ENCODE peak calls at places on chromosomes 2 and 18, in four cellular contexts. E is ovary, K is pancreas, B is spleen. N is an unnamed sample.

GRCh38 chr2:170929686-170930050 is 615 bp downstream of the GORASP2 start:
- DNase-seq in B (peak), E (no peak), K (peak), N (no peak)

GRCh38 chr2:96265840-96266569 is at the start of the genes CIAO1 and TMEM127:
- DNase-seq in K (peak), E (peak), B (peak), N (peak)

GRCh38 chr2:207051345-207051959 is 112.1 kb downstream of the CPO start:
- DNase-seq in K (no peak), B (no peak), E (no peak), N (no peak)

GRCh38 chr2:84906900-84907714 is 1.7 kb downstream of the TMSB10 start:
- DNase-seq in E (peak), B (peak), K (no peak), N (no peak)

GRCh38 chr2:72222829-72223564 is 75.3 kb upstream of the CYP26B1 start:
- DNase-seq in B (no peak), K (no peak), E (no peak), N (peak)

GRCh38 chr2:122565364-122565763 is 809.9 kb downstream of the TSN start:
- DNase-seq in E (no peak), K (no peak), B (no peak), N (no peak)

GRCh38 chr18:49521251-49521650 is 34.2 kb upstream of the C18orf32 start:
- DNase-seq in K (no peak), B (peak), E (no peak), N (no peak)

GRCh38 chr2:200466703-200467418 is 43.0 kb downstream of the KCTD18 start:
- DNase-seq in B (no peak), E (peak), K (no peak), N (peak)

GRCh38 chr2:54212456-54212855 is 43.6 kb downstream of the TSPYL6 start:
- DNase-seq in K (no peak), E (no peak), B (no peak), N (peak)

GRCh38 chr2:108579631-108580030 is 45.4 kb downstream of the LIMS1 start:
- DNase-seq in E (no peak), K (no peak), B (peak), N (no peak)

GRCh38 chr2:239394346-239394945 is 6.4 kb downstream of the HDAC4 start:
- DNase-seq in E (peak), K (no peak), B (peak), N (no peak)

GRCh38 chr2:57877811-57878572 is 168.6 kb upstream of the VRK2 start:
- DNase-seq in B (no peak), E (no peak), K (no peak), N (no peak)

GRCh38 chr2:54149623-54150501 is 34.4 kb downstream of the ACYP2 start:
- DNase-seq in B (no peak), E (no peak), K (no peak), N (peak)

GRCh38 chr2:12167525-12168317 is 421.3 kb downstream of the LPIN1 start:
- DNase-seq in B (no peak), E (no peak), K (no peak), N (no peak)

GRCh38 chr2:106882658-106883057 is 3.3 kb downstream of the ST6GAL2 start:
- DNase-seq in K (no peak), E (no peak), B (no peak), N (no peak)

GRCh38 chr2:106885981-106886915 is at the start of gene ST6GAL2:
- DNase-seq in B (no peak), E (peak), K (peak), N (no peak)

GRCh38 chr2:106890611-106891010 is 4.6 kb upstream of the ST6GAL2 start:
- DNase-seq in K (no peak), B (no peak), E (no peak), N (no peak)

GRCh38 chr2:106885326-106885725 is 641 bp downstream of the ST6GAL2 start:
- DNase-seq in E (no peak), K (no peak), B (no peak), N (no peak)

GRCh38 chr2:106886916-106887758 is 1.2 kb upstream of the ST6GAL2 start:
- DNase-seq in E (peak), K (peak), B (no peak), N (no peak)
- H3K4me3 ChIP-seq in E (peak), K (peak), B (peak), N (peak)

DNA sequence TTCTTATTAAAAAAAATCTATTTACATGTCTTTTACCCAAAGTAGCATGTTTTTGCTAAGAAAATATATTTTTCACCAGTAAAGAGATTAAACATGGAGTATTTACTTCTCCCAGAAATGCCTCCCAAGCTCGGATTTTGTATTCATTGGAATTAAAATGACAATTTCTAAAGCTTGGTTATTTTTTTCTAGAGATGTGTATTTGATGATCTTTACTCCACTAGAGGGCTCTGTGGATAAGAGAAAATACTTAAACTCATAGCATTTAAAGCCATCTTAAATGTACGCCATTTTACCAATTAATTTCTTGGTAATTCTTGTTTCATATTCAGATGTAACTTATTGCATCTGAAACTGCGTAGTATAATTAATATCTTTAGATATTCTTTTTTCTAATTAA is 461.4 kb downstream of the GALR1 start:
- DNase-seq in K (no peak), B (no peak), E (no peak), N (no peak)
- TF ChIP-seq CTCF in K (no peak), B (no peak), E (no peak), N (no peak)

GRCh38 chr2:176137883-176138282 is 8.4 kb downstream of the HOXD8 start:
- DNase-seq in B (no peak), E (peak), K (no peak), N (no peak)
- H3K4me3 ChIP-seq in B (peak), E (peak), K (no peak), N (no peak)

DNA sequence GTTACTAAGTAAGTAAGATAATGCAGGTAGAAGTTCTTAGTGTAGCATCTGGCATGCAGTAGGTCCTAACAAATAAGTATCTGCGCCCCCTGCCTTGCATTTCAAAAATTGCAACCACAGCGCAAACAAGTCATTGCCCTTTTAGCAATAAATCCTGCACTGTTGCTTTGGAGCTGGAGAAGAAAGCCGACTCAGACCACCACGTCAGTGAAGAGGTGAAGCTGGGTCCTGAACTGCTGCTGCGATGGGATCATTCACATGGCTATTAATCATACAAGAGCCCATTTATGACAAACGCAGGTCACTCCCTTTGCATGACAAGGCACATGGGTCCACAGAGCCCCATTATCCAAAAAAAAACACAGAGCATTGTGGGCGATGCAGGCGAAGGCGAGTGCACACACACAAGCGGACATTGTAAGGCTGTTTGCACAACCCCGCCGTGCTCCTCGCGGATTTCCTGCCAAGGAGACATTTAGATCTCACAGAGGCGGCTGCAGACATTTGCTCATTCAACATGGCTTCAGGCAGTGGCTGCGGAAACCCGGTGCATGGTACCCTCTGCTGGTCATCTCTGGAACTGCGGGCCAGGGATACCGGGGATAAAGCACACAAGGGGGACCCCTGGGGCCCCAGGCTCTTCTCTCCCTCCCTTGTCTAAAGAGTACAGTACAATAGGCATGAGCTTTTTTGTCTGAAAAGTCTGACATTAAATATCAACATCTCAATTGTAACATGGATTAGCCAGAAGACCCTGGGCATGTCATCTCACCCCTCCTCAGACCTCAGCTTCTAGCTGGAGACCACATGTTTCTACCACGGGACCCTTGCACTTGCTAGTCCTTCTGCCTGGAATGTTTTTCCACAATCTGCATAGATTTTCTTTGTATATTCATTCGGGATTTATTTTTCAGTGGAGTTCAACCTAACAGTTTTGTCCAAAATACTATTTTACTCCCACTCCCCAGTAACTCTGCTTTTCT is 56.7 kb downstream of the CYRIA start:
- DNase-seq in B (peak), E (peak), K (peak), N (peak)
- TF ChIP-seq CTCF in B (peak), E (peak), K (peak), N (peak)

DNA sequence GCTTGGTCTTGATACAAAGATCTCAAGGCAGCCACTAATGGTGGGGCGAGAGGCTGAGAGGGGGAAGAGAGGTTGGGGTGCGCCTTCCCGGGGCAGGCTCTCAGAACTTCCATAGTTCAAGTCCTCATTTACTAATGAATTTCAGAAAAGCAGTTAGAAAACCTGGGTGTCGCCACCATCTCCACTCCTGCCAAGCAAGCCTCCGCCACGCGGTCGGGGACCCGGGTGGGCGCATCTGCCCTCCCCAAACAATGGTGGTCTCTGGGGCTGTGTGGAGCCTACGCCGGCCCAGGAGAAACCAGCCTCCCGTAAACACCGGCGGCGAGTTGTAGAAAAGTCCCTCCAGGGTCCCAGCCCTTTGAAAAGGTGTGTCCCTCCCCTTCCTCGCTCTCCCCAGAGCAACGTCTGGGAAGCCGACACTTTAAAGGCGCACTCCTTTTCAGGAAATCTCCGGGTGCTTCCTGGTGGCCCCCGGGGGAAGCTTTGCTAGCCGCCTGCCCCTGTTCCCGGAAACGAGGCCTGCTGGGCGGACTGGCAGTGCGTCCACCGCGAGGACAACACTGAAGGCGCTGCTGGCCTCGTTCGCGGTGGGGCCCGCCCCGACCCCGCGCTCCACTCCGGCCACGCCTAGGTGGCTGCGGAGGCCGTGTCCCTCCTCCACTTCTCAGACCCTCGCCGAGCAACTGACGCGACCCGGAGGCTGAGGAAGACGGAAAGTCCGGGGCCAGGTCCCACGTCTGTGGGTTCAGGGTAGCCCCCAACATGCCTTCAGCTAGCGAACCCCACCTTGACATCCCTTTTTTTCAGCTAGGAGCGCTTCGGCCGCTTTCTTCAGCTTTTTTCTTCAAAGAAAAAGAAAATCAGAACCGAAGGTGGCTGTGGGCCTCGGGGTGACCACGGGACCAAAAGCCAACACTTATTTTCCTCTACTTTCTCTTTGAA is 16.8 kb downstream of the EVX2 start:
- DNase-seq in E (no peak), K (peak), B (no peak), N (no peak)
- H3K4me3 ChIP-seq in E (peak), K (no peak), B (peak), N (no peak)

GRCh38 chr2:135876066-135876711 is at the start of gene MCM6:
- DNase-seq in B (peak), E (peak), K (peak), N (peak)
- TF ChIP-seq CTCF in B (no peak), E (peak), K (no peak), N (no peak)